ENCODE peak calls at places on chromosome X, in ten cellular contexts. B is stomach, S is thyroid gland, O is A549, D is H54, M is ovary, K is lower leg skin, H is endothelial cell of umbilical vein, U is NB4, X is HepG2. V is an unnamed sample.

GRCh38 chrX:16762579-16762978 is 23.7 kb upstream of the TXLNG start:
- DNase-seq in B (no peak), S (no peak), O (no peak), D (no peak), M (no peak), K (no peak), H (no peak), U (no peak), X (no peak), V (no peak)

GRCh38 chrX:24619647-24620046 is 27.5 kb downstream of the PCYT1B start:
- DNase-seq in B (no peak), S (peak), O (peak), D (no peak), M (peak), K (no peak), H (no peak), U (no peak), X (peak), V (no peak)

GRCh38 chrX:73563740-73564073 is 710 bp downstream of the CHIC1 start:
- DNase-seq in B (no peak), S (peak), O (peak), D (no peak), M (no peak), K (no peak), H (peak), U (no peak), X (no peak), V (no peak)

GRCh38 chrX:69314436-69315348 is 149.4 kb upstream of the PJA1 start:
- DNase-seq in B (peak), S (no peak), O (no peak), D (no peak), M (no peak), K (peak), H (no peak), U (no peak), X (no peak), V (no peak)

GRCh38 chrX:108270739-108271396 is 167.4 kb downstream of the COL4A6 start:
- DNase-seq in B (no peak), S (no peak), O (no peak), D (no peak), M (no peak), K (no peak), H (no peak), U (peak), X (no peak), V (no peak)

GRCh38 chrX:47247206-47247998 is 14.6 kb downstream of the USP11 start:
- DNase-seq in B (no peak), S (no peak), O (no peak), D (peak), M (no peak), K (peak), H (no peak), U (no peak), X (no peak), V (no peak)

GRCh38 chrX:9501362-9501761 is 36.5 kb downstream of the TBL1X start:
- DNase-seq in B (no peak), S (no peak), O (no peak), D (no peak), M (no peak), K (no peak), H (no peak), U (peak), X (no peak), V (no peak)

GRCh38 chrX:55074851-55075467 is at the start of gene PAGE2B:
- DNase-seq in B (no peak), S (no peak), O (no peak), D (no peak), M (no peak), K (no peak), H (no peak), U (no peak), X (no peak), V (no peak)

GRCh38 chrX:139113682-139114081 is 402.2 kb upstream of the FGF13 start:
- DNase-seq in B (no peak), S (no peak), O (no peak), D (no peak), M (no peak), K (no peak), H (no peak), U (peak), X (no peak), V (no peak)

GRCh38 chrX:69216911-69217310 is 51.7 kb upstream of the PJA1 start:
- DNase-seq in B (no peak), S (peak), O (no peak), D (no peak), M (no peak), K (no peak), H (no peak), U (no peak), X (no peak), V (no peak)

GRCh38 chrX:110511238-110511637 is 152.6 kb downstream of the RTL9 start:
- DNase-seq in B (no peak), S (no peak), O (no peak), D (no peak), M (no peak), K (no peak), H (no peak), U (no peak), X (no peak), V (no peak)

GRCh38 chrX:144627947-144628346 is 619.4 kb upstream of the SPANXN1 start:
- DNase-seq in B (no peak), S (no peak), O (no peak), D (no peak), M (no peak), K (no peak), H (no peak), U (no peak), X (no peak), V (no peak)

GRCh38 chrX:72308566-72309296 is 3.0 kb upstream of the CITED1 start:
- DNase-seq in B (peak), S (peak), O (peak), D (peak), M (peak), K (no peak), H (peak), U (peak), X (peak), V (no peak)

GRCh38 chrX:65600106-65600505 is 65.5 kb upstream of the LAS1L start:
- DNase-seq in B (no peak), S (no peak), O (no peak), D (no peak), M (no peak), K (peak), H (no peak), U (no peak), X (no peak), V (no peak)

GRCh38 chrX:71998836-71999509 is 88.3 kb downstream of the NHSL2 start:
- DNase-seq in B (peak), S (peak), O (peak), D (peak), M (peak), K (peak), H (peak), U (peak), X (peak), V (no peak)

GRCh38 chrX:7815166-7815565 is 27.8 kb upstream of the VCX start:
- DNase-seq in B (no peak), S (no peak), O (no peak), D (no peak), M (no peak), K (no peak), H (no peak), U (no peak), X (no peak), V (no peak)

GRCh38 chrX:82092307-82092706 is 890.4 kb downstream of the SH3BGRL start:
- DNase-seq in B (no peak), S (no peak), O (no peak), D (no peak), M (no peak), K (no peak), H (no peak), U (no peak), X (no peak), V (no peak)

GRCh38 chrX:45806410-45807121 is 605.9 kb upstream of the DIPK2B start:
- DNase-seq in B (no peak), S (no peak), O (peak), D (no peak), M (no peak), K (no peak), H (peak), U (peak), X (no peak), V (no peak)
- TF ChIP-seq POLR2A in B (no peak), S (no peak), O (no peak), D (no peak), M (no peak), K (no peak), H (no peak), U (no peak), X (no peak), V (no peak)

DNA sequence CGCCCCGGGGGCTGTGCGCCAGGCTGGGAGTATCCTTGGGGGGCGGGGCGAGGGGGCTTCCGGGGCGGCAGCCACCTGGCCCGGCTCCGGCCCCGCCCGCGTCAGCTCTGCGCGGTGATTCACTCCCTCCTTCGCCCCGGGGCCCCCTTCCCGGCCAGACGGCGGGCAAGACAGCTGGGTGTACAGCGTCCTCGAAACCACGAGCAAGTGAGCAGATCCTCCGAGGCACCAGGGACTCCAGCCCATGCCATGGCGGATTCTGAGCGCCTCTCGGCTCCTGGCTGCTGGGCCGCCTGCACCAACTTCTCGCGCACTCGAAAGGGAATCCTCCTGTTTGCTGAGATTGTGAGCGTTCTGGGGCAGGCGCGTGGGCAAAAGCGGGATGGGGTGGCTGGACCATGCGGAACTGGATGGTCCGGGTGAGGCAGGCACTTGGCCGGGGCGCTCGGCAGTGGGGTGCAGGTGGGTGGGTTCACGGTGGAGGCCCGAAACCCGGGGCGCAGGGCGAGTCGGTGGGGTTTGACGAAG is at the start of gene PLP2:
- DNase-seq in B (peak), S (peak), O (peak), D (no peak), M (peak), K (peak), H (peak), U (peak), X (no peak), V (no peak)
- TF ChIP-seq POLR2A in B (no peak), S (no peak), O (peak), D (peak), M (no peak), K (no peak), H (no peak), U (peak), X (no peak), V (peak)

GRCh38 chrX:53223955-53224859 is 800 bp downstream of the KDM5C start:
- DNase-seq in B (no peak), S (peak), O (peak), D (peak), M (no peak), K (peak), H (peak), U (no peak), X (peak), V (no peak)
- TF ChIP-seq POLR2A in B (no peak), S (no peak), O (no peak), D (no peak), M (no peak), K (no peak), H (no peak), U (no peak), X (no peak), V (no peak)

DNA sequence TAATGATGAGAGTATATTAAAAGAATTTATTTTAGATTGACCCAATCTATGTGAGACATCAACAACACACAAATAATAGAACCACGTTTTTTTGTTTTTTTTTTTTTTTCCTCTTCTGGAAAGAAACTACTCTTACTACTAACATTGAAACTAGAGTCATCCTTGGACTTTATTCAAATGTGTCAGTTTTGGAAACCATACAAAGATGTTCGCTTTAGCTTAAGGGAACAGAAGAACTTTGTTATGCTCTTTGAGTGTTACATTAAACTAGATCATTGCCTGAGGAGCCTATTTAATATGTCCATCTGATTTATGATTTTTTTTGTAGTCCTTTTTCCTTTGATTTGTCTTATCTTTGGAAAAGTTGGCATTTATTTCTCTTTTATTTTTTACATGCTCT is 166.7 kb downstream of the RPA4 start:
- DNase-seq in B (no peak), S (no peak), O (no peak), D (no peak), M (no peak), K (no peak), H (no peak), U (no peak), X (no peak), V (no peak)
- TF ChIP-seq POLR2A in B (no peak), S (no peak), O (no peak), D (no peak), M (no peak), K (no peak), H (no peak), U (no peak), X (no peak), V (no peak)

GRCh38 chrX:153722704-153723350 is 1.4 kb downstream of the BCAP31 start:
- DNase-seq in B (no peak), S (no peak), O (no peak), D (no peak), M (no peak), K (no peak), H (peak), U (peak), X (no peak), V (no peak)

GRCh38 chrX:153725832-153726285 is 1.2 kb downstream of the ABCD1 start:
- DNase-seq in B (no peak), S (no peak), O (no peak), D (no peak), M (no peak), K (no peak), H (no peak), U (peak), X (no peak), V (no peak)

GRCh38 chrX:153725039-153725831 is 579 bp downstream of the ABCD1 start:
- DNase-seq in B (no peak), S (no peak), O (no peak), D (no peak), M (peak), K (no peak), H (no peak), U (no peak), X (no peak), V (no peak)

GRCh38 chrX:153723351-153724251 is 586 bp downstream of the BCAP31 start:
- DNase-seq in B (peak), S (peak), O (peak), D (no peak), M (peak), K (no peak), H (peak), U (peak), X (peak), V (no peak)

GRCh38 chrX:153724252-153725038 is at the start of the genes ABCD1 and BCAP31:
- DNase-seq in B (peak), S (peak), O (peak), D (peak), M (peak), K (peak), H (peak), U (peak), X (peak), V (peak)
- TF ChIP-seq POLR2A in B (peak), S (peak), O (peak), D (peak), M (peak), K (peak), H (peak), U (peak), X (no peak), V (peak)

DNA sequence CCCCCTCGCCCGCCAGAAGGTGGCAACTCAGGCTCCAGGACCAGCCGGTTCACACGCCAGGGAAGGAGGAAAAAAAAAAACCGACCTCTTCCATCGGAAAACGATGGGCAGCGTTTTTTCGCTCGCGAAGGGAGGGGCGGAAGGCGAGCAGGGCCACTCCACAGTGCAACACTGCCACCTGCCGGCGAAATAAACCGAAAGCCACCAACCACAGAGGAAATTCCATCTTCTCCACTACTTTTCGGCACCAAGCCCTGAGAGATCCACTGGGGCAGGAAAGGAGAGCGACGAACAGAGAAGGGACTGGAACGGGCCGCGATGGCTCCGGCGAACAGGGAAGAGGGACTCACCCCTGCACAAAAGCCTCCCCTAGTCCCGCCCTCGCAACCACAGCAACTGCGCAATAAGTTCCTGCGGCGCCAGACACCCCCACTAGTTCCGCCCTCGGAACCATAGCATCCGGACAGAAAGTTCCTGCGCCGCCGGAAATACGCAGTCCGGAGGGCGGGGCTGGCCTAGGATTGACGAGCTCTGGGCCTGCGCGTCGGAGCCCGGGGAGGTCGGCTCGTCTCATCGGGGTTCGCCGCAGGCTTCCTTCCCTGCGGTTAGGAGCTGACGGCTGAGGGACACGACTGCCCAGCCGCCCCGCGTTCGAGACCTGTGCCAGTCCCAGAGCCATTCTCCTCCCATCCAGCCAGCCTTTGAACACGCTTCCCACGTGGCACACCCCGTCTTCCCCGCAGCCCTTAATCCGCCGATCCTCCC is 23.4 kb downstream of the FAM156A start:
- DNase-seq in B (peak), S (peak), O (peak), D (peak), M (peak), K (peak), H (peak), U (peak), X (peak), V (peak)
- TF ChIP-seq POLR2A in B (peak), S (peak), O (peak), D (peak), M (peak), K (no peak), H (peak), U (peak), X (peak), V (peak)

GRCh38 chrX:120625366-120625765 is 4.5 kb downstream of the C1GALT1C1 start:
- DNase-seq in B (no peak), S (no peak), O (no peak), D (no peak), M (no peak), K (no peak), H (no peak), U (no peak), X (no peak), V (no peak)

DNA sequence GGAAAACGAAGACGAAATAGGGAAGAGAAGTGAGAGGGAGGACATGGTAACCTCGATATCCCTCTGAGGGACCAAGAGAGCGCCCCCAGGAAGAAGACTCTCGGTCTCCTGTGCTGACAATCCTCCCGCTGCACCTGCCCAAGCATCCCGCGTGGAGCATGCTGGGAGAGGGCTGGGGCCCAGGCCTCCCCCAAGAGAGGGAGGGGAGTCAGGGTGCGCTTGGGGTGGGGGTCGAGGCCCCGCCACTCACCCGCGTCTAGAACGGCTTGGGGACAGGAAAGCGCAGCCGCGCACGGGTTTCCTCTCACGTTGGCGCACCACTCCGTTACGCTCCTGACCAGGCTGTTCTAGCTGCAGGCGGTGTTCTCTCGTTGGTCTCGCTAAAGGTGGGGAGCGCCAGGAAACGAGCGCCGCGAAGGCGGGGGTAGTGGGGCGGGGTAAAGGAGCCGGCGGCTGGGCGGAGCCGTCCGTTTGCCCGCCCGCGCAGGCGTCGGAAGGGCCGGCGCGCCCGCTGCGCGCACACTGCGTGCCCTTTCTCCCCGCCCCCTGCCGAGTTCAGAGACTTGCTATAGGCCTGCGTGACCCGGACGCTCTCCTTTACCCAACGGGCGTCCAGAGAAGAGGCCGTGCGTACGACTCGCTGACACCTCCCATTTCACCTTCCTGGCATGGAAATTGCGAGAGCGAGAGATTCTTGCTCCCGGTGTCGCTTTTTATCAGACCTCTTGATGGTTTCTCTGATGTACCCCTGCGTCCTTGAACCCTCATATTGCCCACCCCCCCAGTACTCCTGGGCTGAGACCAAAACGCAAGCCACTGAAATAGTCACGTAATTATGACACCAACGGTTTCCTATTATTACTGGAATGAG is at the start of gene C1GALT1C1:
- DNase-seq in B (peak), S (peak), O (peak), D (peak), M (peak), K (peak), H (peak), U (peak), X (peak), V (peak)
- TF ChIP-seq POLR2A in B (no peak), S (peak), O (peak), D (peak), M (no peak), K (no peak), H (peak), U (peak), X (peak), V (no peak)

GRCh38 chrX:123854329-123854728 is 5.5 kb upstream of the XIAP start:
- DNase-seq in B (no peak), S (no peak), O (no peak), D (no peak), M (no peak), K (no peak), H (no peak), U (no peak), X (no peak), V (no peak)

GRCh38 chrX:123859409-123859827 is 435 bp upstream of the XIAP start:
- DNase-seq in B (peak), S (no peak), O (no peak), D (peak), M (peak), K (peak), H (no peak), U (no peak), X (no peak), V (peak)

GRCh38 chrX:123860983-123861382 is 1.1 kb downstream of the XIAP start:
- DNase-seq in B (no peak), S (no peak), O (no peak), D (no peak), M (no peak), K (no peak), H (peak), U (no peak), X (no peak), V (no peak)

GRCh38 chrX:123860506-123860840 is 620 bp downstream of the XIAP start:
- DNase-seq in B (peak), S (no peak), O (no peak), D (no peak), M (no peak), K (no peak), H (peak), U (peak), X (peak), V (no peak)

DNA sequence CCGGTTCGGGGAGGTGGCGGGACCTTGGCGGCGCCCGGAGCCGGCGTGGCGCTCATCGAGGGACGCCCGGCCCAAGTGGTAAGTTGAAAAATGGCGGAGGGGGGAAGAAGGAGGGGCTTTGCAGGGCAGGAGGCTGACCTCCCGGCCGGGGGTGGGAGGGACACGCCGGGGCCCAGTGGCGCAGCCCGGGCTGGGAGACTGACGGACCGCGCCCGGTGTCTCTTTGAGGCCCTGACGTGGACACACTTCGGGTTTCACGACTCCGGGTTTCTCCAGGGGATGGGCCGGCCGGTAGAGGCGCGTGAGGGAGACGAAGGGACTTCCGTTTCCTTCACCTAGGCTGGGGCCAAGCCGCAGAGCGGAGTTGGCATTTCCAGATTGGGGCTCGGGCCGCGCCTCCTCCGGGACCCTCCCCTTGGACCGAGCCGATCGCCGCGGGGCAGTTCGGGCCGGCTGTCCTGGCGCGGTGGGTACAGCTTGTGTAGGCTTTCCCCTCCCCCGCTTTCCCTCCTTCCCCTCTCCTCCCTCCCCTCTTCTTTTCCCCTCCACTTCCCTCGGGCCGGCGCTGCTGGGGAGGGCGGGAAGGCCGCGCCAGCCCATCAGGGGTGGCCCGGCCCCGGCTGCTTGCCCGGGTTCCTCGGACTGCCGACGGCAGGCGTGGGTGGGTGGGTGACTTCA is at the start of gene XIAP:
- DNase-seq in B (peak), S (peak), O (peak), D (peak), M (peak), K (peak), H (peak), U (peak), X (peak), V (peak)
- TF ChIP-seq POLR2A in B (no peak), S (peak), O (peak), D (peak), M (peak), K (no peak), H (no peak), U (no peak), X (peak), V (no peak)

V was measured in esophagus muscularis mucosa.